ENCODE peak calls at places on chromosome 16, in five cellular contexts. R, E, Y, W and A are unnamed samples.

GRCh38 chr16:81446318-81447275 is 2.0 kb downstream of the CMIP start:
- DNase-seq in R (no peak), E (no peak), W (no peak), Y (no peak), A (peak)

GRCh38 chr16:46715769-46716305 is 26.4 kb downstream of the ORC6 start:
- DNase-seq in W (no peak), Y (no peak), R (no peak), E (no peak), A (no peak)

GRCh38 chr16:52004343-52004742 is 542.6 kb downstream of the TOX3 start:
- DNase-seq in W (no peak), E (no peak), Y (no peak), R (no peak), A (no peak)

GRCh38 chr16:18800674-18801196 is 614 bp downstream of the ARL6IP1 start:
- DNase-seq in W (peak), R (no peak), Y (no peak), E (no peak), A (peak)

GRCh38 chr16:55487048-55487803 is 8.2 kb downstream of the MMP2 start:
- DNase-seq in W (no peak), E (no peak), Y (no peak), R (no peak), A (no peak)

GRCh38 chr16:52467753-52468152 is 79.2 kb downstream of the TOX3 start:
- DNase-seq in W (no peak), R (no peak), E (no peak), Y (no peak), A (no peak)

GRCh38 chr16:21158208-21159110 is at the start of gene LDAF1:
- DNase-seq in Y (peak), W (peak), R (no peak), E (peak), A (peak)

GRCh38 chr16:24717411-24717810 is 12.0 kb upstream of the TNRC6A start:
- DNase-seq in W (no peak), E (no peak), R (no peak), Y (no peak), A (no peak)

GRCh38 chr16:75053791-75054555 is 55.1 kb downstream of the ZNRF1 start:
- DNase-seq in R (no peak), E (peak), Y (no peak), W (no peak), A (no peak)

GRCh38 chr16:743794-744500 is 3.1 kb upstream of the CIAO3 start:
- DNase-seq in E (no peak), W (no peak), Y (no peak), R (no peak), A (no peak)

GRCh38 chr16:74874123-74874522 is 99.5 kb upstream of the FA2H start:
- DNase-seq in R (no peak), Y (no peak), E (no peak), W (no peak), A (no peak)

GRCh38 chr16:57145964-57146647 is 39.7 kb downstream of the PSME3IP1 start:
- DNase-seq in E (no peak), R (no peak), Y (no peak), W (no peak), A (no peak)

GRCh38 chr16:23343643-23344612 is 41.8 kb downstream of the SCNN1B start:
- DNase-seq in R (no peak), W (no peak), E (no peak), Y (no peak), A (no peak)

GRCh38 chr16:50953266-50953665 is 197.8 kb downstream of the SALL1 start:
- DNase-seq in W (no peak), E (no peak), Y (no peak), R (no peak), A (no peak)

GRCh38 chr16:50059111-50059510 is 6.7 kb upstream of the HEATR3 start:
- DNase-seq in Y (no peak), E (no peak), W (no peak), R (no peak), A (no peak)

GRCh38 chr16:23374721-23375120 is 72.6 kb downstream of the SCNN1B start:
- DNase-seq in E (no peak), Y (no peak), W (no peak), R (no peak), A (no peak)

GRCh38 chr16:66382966-66383299 is 16.4 kb downstream of the CDH5 start:
- DNase-seq in E (peak), R (no peak), W (no peak), Y (no peak), A (no peak)

GRCh38 chr16:85463228-85463611 is 149.9 kb upstream of the GSE1 start:
- DNase-seq in W (peak), Y (no peak), E (no peak), R (no peak), A (no peak)
- TF ChIP-seq TAF1 in W (no peak), Y (no peak), E (no peak), R (no peak), A (no peak)

GRCh38 chr16:4307215-4308037 is 8.4 kb upstream of the GLIS2 start:
- DNase-seq in R (peak), Y (peak), E (peak), W (peak), A (peak)
- TF ChIP-seq POLR2A in R (no peak), Y (peak), E (peak), W (peak), A (peak)

DNA sequence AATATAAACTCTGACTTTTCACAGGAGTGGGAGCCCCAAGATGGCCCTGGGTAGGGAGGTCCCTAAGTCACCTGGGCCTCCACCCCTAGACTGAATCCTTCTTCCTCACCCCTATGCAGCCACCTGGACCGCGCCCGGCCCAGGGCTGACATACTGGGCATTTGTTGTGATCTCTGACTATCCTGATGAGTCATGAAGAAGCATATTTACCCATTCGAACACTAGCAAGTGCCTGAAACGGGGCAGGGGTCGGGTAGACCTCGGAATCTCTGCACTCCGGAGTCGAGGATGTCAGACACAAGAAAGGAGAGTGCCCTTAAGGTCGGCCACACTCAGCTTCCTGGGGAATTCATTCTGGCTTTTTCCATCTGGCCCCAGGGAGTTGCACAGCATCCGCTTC is 10.3 kb downstream of the METTL22 start:
- DNase-seq in W (no peak), R (no peak), E (no peak), Y (no peak), A (no peak)
- TF ChIP-seq TAF1 in W (no peak), R (no peak), E (no peak), Y (no peak), A (no peak)

DNA sequence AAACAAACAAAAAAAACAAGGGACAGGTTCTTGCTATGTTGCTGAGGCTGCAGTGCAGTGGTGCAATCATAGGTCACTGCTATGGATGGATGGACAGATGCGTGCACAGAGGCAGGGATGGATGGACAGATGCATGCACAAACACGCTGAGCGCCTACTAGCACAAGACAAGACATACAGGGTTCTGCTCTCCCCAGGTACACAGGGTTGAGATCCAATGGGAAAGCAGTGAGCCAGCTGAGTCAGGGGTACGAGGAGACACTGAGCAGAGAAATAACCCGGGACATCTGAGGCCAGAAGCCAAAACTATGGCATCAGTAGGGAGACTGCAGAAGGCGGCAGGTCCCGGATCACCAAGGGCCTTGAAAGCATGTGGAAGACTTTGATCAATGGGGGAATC is 6.2 kb downstream of the IL32 start:
- DNase-seq in W (no peak), Y (no peak), E (no peak), R (no peak), A (no peak)
- TF ChIP-seq POLR2A in W (no peak), Y (no peak), E (peak), R (no peak), A (no peak)

GRCh38 chr16:28117168-28117565 is 53.7 kb upstream of the GSG1L start:
- DNase-seq in R (no peak), Y (no peak), W (no peak), E (no peak), A (no peak)
- TF ChIP-seq TAF1 in R (no peak), Y (no peak), W (no peak), E (no peak), A (no peak)

GRCh38 chr16:77938913-77939312 is 83.4 kb upstream of the CLEC3A start:
- DNase-seq in Y (no peak), E (no peak), W (no peak), R (no peak), A (no peak)
- TF ChIP-seq POLR2A in Y (no peak), E (no peak), W (no peak), R (no peak), A (no peak)